ENCODE peak calls at places on chromosomes 4 and X, in four cellular contexts. One of them, this sample, is unnamed.

GRCh38 chr4:15990570-15991285 is 27.8 kb upstream of the FGFBP2 start:
- DNase-seq in K562: no peak
- DNase-seq in HepG2: no peak
- DNase-seq in GM12878: no peak
- DNase-seq in this sample: no peak

GRCh38 chr4:186501554-186501953 is 53.8 kb downstream of the MTNR1A start:
- DNase-seq in GM12878: no peak
- DNase-seq in HepG2: no peak
- DNase-seq in K562: peak
- DNase-seq in this sample: no peak

GRCh38 chr4:185890196-185890595 is 78.2 kb upstream of the SORBS2 start:
- DNase-seq in HepG2: no peak
- DNase-seq in GM12878: no peak
- DNase-seq in K562: no peak
- DNase-seq in this sample: no peak

GRCh38 chr4:177442623-177443155 is 452 bp upstream of the AGA start:
- DNase-seq in HepG2: peak
- DNase-seq in K562: no peak
- DNase-seq in GM12878: peak
- DNase-seq in this sample: no peak

GRCh38 chr4:71222661-71223060 is 116.2 kb upstream of the SLC4A4 start:
- DNase-seq in HepG2: no peak
- DNase-seq in K562: no peak
- DNase-seq in GM12878: no peak
- DNase-seq in this sample: no peak

GRCh38 chr4:182143822-182144620 is 99.2 kb upstream of the TENM3 start:
- DNase-seq in GM12878: no peak
- DNase-seq in K562: no peak
- DNase-seq in HepG2: no peak
- DNase-seq in this sample: peak

GRCh38 chr4:57265831-57266582 is 155.8 kb upstream of the IGFBP7 start:
- DNase-seq in K562: no peak
- DNase-seq in GM12878: no peak
- DNase-seq in HepG2: no peak
- DNase-seq in this sample: peak

GRCh38 chrX:45849261-45849660 is 648.6 kb upstream of the DIPK2B start:
- DNase-seq in K562: peak
- DNase-seq in GM12878: no peak
- DNase-seq in HepG2: peak
- DNase-seq in this sample: no peak

GRCh38 chrX:63764946-63765345 is 20.1 kb downstream of the ARHGEF9 start:
- DNase-seq in K562: no peak
- DNase-seq in GM12878: no peak
- DNase-seq in HepG2: no peak
- DNase-seq in this sample: no peak

GRCh38 chrX:154592505-154592904 is 7.6 kb downstream of the CTAG1A start:
- DNase-seq in GM12878: no peak
- DNase-seq in HepG2: no peak
- DNase-seq in K562: no peak
- DNase-seq in this sample: no peak

GRCh38 chr4:42654606-42655005 is 2.3 kb downstream of the ATP8A1 start:
- DNase-seq in HepG2: peak
- DNase-seq in K562: peak
- DNase-seq in GM12878: no peak
- DNase-seq in this sample: no peak

GRCh38 chr4:119138046-119138445 is 2.4 kb downstream of the MYOZ2 start:
- DNase-seq in K562: no peak
- DNase-seq in GM12878: no peak
- DNase-seq in HepG2: peak
- DNase-seq in this sample: no peak

GRCh38 chrX:46408553-46409407 is 136.4 kb downstream of the ZNF674 start:
- DNase-seq in HepG2: peak
- DNase-seq in K562: peak
- DNase-seq in GM12878: peak
- DNase-seq in this sample: peak

GRCh38 chrX:124518888-124519287 is 172.5 kb downstream of the SH2D1A start:
- DNase-seq in GM12878: no peak
- DNase-seq in K562: no peak
- DNase-seq in HepG2: no peak
- DNase-seq in this sample: no peak

GRCh38 chr4:7532043-7532442 is 97.3 kb upstream of the PSAPL1 start:
- DNase-seq in K562: no peak
- DNase-seq in GM12878: no peak
- DNase-seq in HepG2: no peak
- DNase-seq in this sample: no peak

GRCh38 chr4:150004481-150004880 is 73.8 kb upstream of the DCLK2 start:
- DNase-seq in K562: no peak
- DNase-seq in GM12878: no peak
- DNase-seq in HepG2: no peak
- DNase-seq in this sample: no peak

GRCh38 chr4:110306363-110306762 is 107.9 kb upstream of the ELOVL6 start:
- DNase-seq in K562: no peak
- DNase-seq in HepG2: no peak
- DNase-seq in GM12878: no peak
- DNase-seq in this sample: no peak

GRCh38 chrX:43676960-43677582 is 21.0 kb downstream of the MAOA start:
- DNase-seq in HepG2: peak
- DNase-seq in K562: no peak
- DNase-seq in GM12878: no peak
- DNase-seq in this sample: no peak

GRCh38 chr4:151322565-151322964 is 2.8 kb downstream of the SH3D19 start:
- DNase-seq in HepG2: no peak
- DNase-seq in K562: no peak
- DNase-seq in GM12878: no peak
- DNase-seq in this sample: no peak

DNA sequence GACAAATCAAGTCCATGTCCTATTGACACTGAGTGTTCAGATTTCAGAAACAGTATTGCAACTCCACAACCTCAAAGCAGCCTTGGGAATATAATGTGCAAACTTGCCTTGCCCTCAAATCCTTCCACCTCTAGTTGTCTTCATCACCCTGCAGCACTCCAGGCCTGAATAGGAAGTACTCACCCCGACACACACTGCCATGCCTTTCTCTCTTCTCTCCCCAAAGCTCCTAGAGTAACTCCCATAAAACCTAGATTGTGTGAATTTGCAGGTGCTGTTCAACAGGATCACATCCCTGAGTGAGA is 19.6 kb downstream of the ACSL1 start:
- DNase-seq in GM12878: no peak
- DNase-seq in HepG2: no peak
- DNase-seq in K562: no peak
- DNase-seq in this sample: no peak
- TF ChIP-seq BRCA1 in GM12878: no peak
- TF ChIP-seq BRCA1 in HepG2: no peak
- TF ChIP-seq BRCA1 in K562: no peak
- TF ChIP-seq BRCA1 in this sample: no peak

GRCh38 chrX:108261541-108262218 is 170.1 kb downstream of the ATG4A start:
- DNase-seq in K562: no peak
- DNase-seq in GM12878: no peak
- DNase-seq in HepG2: peak
- DNase-seq in this sample: no peak

GRCh38 chrX:108257556-108257955 is 166.0 kb downstream of the ATG4A start:
- DNase-seq in GM12878: no peak
- DNase-seq in K562: no peak
- DNase-seq in HepG2: no peak
- DNase-seq in this sample: no peak
- TF ChIP-seq BRCA1 in GM12878: no peak
- TF ChIP-seq BRCA1 in K562: no peak
- TF ChIP-seq BRCA1 in HepG2: no peak
- TF ChIP-seq BRCA1 in this sample: no peak

GRCh38 chr4:189420488-189420887 is 520.2 kb upstream of the FRG1 start:
- DNase-seq in K562: no peak
- DNase-seq in GM12878: no peak
- DNase-seq in HepG2: no peak
- DNase-seq in this sample: no peak
- TF ChIP-seq BRCA1 in K562: no peak
- TF ChIP-seq BRCA1 in GM12878: no peak
- TF ChIP-seq BRCA1 in HepG2: no peak
- TF ChIP-seq BRCA1 in this sample: no peak

GRCh38 chr4:6172093-6172926 is 28.0 kb downstream of the JAKMIP1 start:
- DNase-seq in HepG2: no peak
- DNase-seq in GM12878: no peak
- DNase-seq in K562: no peak
- DNase-seq in this sample: no peak
- TF ChIP-seq BRCA1 in HepG2: no peak
- TF ChIP-seq BRCA1 in GM12878: no peak
- TF ChIP-seq BRCA1 in K562: no peak
- TF ChIP-seq BRCA1 in this sample: no peak

DNA sequence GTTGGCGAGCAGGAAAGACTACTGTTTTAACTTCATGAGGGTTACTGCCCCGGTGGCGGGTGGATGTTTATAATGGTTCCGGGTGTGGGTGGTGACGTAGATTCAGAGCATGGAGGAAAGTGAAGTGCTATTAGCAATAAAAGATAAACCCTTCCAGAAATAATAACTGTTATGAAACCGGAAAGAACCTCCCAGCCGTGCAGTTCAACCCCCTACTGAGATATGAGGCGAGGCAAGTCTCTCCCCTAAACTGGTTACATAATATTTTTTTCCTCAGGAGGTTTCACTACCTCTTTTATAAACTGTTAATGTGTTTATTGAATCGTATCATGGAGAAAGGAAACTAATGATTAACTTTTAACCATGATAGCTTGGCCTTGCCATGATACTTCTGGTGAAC is 33.9 kb upstream of the STIM2 start:
- DNase-seq in GM12878: peak
- DNase-seq in K562: no peak
- DNase-seq in HepG2: no peak
- DNase-seq in this sample: no peak
- TF ChIP-seq BRCA1 in GM12878: no peak
- TF ChIP-seq BRCA1 in K562: no peak
- TF ChIP-seq BRCA1 in HepG2: no peak
- TF ChIP-seq BRCA1 in this sample: no peak

GRCh38 chrX:71253253-71254091 is 468 bp downstream of the ZMYM3 start:
- DNase-seq in K562: peak
- DNase-seq in GM12878: no peak
- DNase-seq in HepG2: peak
- DNase-seq in this sample: peak
- TF ChIP-seq BRCA1 in K562: no peak
- TF ChIP-seq BRCA1 in GM12878: no peak
- TF ChIP-seq BRCA1 in HepG2: no peak
- TF ChIP-seq BRCA1 in this sample: no peak

DNA sequence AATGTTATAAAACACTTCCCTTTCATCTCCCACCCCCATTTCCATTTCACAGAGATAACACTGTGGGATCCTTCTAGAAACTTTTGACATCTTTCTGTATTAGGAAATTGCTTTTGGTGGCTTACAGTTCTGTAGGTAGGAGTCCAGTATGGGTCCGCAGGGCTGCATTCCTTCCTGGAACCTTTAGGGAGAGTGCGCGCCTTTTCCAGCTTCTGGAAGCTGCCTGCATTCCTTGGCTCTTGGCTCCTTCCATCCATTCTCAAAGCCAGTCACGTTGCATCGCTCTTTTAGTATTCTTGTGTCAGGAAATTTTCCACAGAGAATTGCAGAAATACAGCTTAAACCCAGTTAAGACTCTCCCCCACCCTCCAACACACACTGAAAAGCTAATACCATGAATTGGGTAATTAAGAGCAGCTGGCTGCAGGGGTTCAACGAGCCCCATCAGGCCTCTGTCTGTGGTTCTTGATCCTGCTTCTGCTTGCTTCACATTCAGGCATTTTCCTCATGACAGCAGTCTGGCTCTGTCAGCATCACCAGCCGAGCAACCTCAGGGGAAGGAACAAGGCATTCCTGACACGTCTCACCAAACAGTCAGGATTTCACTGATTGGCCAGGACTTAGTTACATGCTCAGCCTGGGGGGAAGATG is 48.8 kb downstream of the SEPTIN11 start:
- DNase-seq in GM12878: no peak
- DNase-seq in K562: no peak
- DNase-seq in HepG2: no peak
- DNase-seq in this sample: no peak
- TF ChIP-seq BRCA1 in GM12878: no peak
- TF ChIP-seq BRCA1 in K562: no peak
- TF ChIP-seq BRCA1 in HepG2: no peak
- TF ChIP-seq BRCA1 in this sample: no peak

GRCh38 chr4:2424581-2424980 is 5.8 kb downstream of the CFAP99 start:
- DNase-seq in K562: no peak
- DNase-seq in HepG2: no peak
- DNase-seq in GM12878: no peak
- DNase-seq in this sample: no peak
- TF ChIP-seq BRCA1 in K562: no peak
- TF ChIP-seq BRCA1 in HepG2: no peak
- TF ChIP-seq BRCA1 in GM12878: no peak
- TF ChIP-seq BRCA1 in this sample: no peak